ENCODE peak calls at places on chromosomes 3 and 15, in seven cellular contexts. F, X, G, O, T, S and H are unnamed samples.

GRCh38 chr3:167406876-167407492 is 26.9 kb upstream of the ZBBX start:
- DNase-seq in T (peak; percentile 38), S (no peak), F (peak; percentile 7), X (no peak), G (peak; percentile 70), O (no peak), H (no peak)

GRCh38 chr3:128309026-128309425 is 155.7 kb downstream of the EEFSEC start:
- DNase-seq in S (no peak), G (no peak), O (peak; percentile 29), T (peak; percentile 4), X (no peak), F (no peak), H (no peak)

GRCh38 chr3:46905661-46906451 is 28.3 kb downstream of the PTH1R start:
- DNase-seq in S (no peak), T (no peak), G (no peak), O (no peak), F (no peak), X (no peak), H (no peak)

GRCh38 chr3:66029443-66029842 is 9.3 kb downstream of the MAGI1 start:
- DNase-seq in X (no peak), S (no peak), F (no peak), G (no peak), T (no peak), O (no peak), H (no peak)

GRCh38 chr3:159528251-159528895 is 460.3 kb upstream of the IL12A start:
- DNase-seq in S (no peak), X (no peak), G (no peak), F (no peak), O (no peak), T (no peak), H (no peak)

GRCh38 chr15:37794947-37795346 is 139.5 kb upstream of the TMCO5A start:
- DNase-seq in O (no peak), F (no peak), T (no peak), X (no peak), G (no peak), S (no peak), H (no peak)

GRCh38 chr3:182947892-182948291 is 32.4 kb downstream of the DCUN1D1 start:
- DNase-seq in S (no peak), X (no peak), G (no peak), O (no peak), F (no peak), T (no peak), H (no peak)

GRCh38 chr3:178971614-178972013 is 100.0 kb downstream of the ZMAT3 start:
- DNase-seq in X (no peak), O (no peak), S (no peak), G (no peak), T (no peak), F (no peak), H (no peak)

GRCh38 chr3:29453278-29453961 is 172.5 kb downstream of the RBMS3 start:
- DNase-seq in T (no peak), S (no peak), G (peak; percentile 23), O (no peak), F (peak; percentile 28), X (no peak), H (no peak)

GRCh38 chr3:157127831-157128767 is 31.8 kb downstream of the CCNL1 start:
- DNase-seq in T (peak; percentile 85), X (peak; percentile 54), F (no peak), G (peak; percentile 95), S (no peak), O (peak; percentile 91), H (no peak)

GRCh38 chr15:55279746-55280351 is 9.8 kb downstream of the RAB27A start:
- DNase-seq in S (no peak), F (peak; percentile 34), O (no peak), T (peak; percentile 63), X (peak; percentile 80), G (peak; percentile 77), H (peak; percentile 69)

GRCh38 chr3:138781012-138781470 is 53.7 kb downstream of the PIK3CB start:
- DNase-seq in S (no peak), G (no peak), F (no peak), T (no peak), O (no peak), X (no peak), H (no peak)

GRCh38 chr15:48447657-48448056 is 116.4 kb downstream of the DUT start:
- DNase-seq in O (no peak), T (no peak), G (peak; percentile 27), F (no peak), X (no peak), S (no peak), H (no peak)

GRCh38 chr15:51884517-51885236 is 55.2 kb downstream of the TMOD3 start:
- DNase-seq in F (no peak), X (no peak), O (no peak), T (no peak), G (peak; percentile 29), S (no peak), H (no peak)

GRCh38 chr15:29840928-29841327 is 18.7 kb upstream of the TJP1 start:
- DNase-seq in X (no peak), T (no peak), G (no peak), F (no peak), O (no peak), S (no peak), H (no peak)

GRCh38 chr3:171256445-171257250 is 203.6 kb downstream of the TNIK start:
- DNase-seq in O (no peak), F (no peak), S (no peak), X (no peak), T (no peak), G (no peak), H (no peak)

GRCh38 chr3:125110016-125110875 is 54.4 kb upstream of the HEG1 start:
- DNase-seq in T (no peak), O (peak; percentile 4), F (no peak), G (peak; percentile 83), S (peak; percentile 90), X (peak; percentile 78), H (peak; percentile 80)

GRCh38 chr3:150407051-150407817 is 864 bp upstream of the TSC22D2 start:
- DNase-seq in T (no peak), X (no peak), G (peak; percentile 57), F (peak; percentile 8), S (no peak), O (no peak), H (no peak)
- TF ChIP-seq CTCF in T (no peak), X (no peak), G (no peak), F (no peak), S (no peak), O (no peak), H (no peak)

GRCh38 chr3:16818194-16818593 is 66.6 kb upstream of the PLCL2 start:
- DNase-seq in T (no peak), X (no peak), G (no peak), S (no peak), F (no peak), O (peak; percentile 26), H (no peak)
- TF ChIP-seq CTCF in T (no peak), X (no peak), G (no peak), S (no peak), F (no peak), O (no peak), H (no peak)

GRCh38 chr3:152229692-152230091 is 39.0 kb upstream of the MBNL1 start:
- DNase-seq in O (no peak), T (no peak), F (no peak), S (no peak), X (no peak), G (no peak), H (no peak)
- TF ChIP-seq CTCF in O (peak; percentile 6), T (peak; percentile 22), F (no peak), S (no peak), X (no peak), G (no peak), H (no peak)

DNA sequence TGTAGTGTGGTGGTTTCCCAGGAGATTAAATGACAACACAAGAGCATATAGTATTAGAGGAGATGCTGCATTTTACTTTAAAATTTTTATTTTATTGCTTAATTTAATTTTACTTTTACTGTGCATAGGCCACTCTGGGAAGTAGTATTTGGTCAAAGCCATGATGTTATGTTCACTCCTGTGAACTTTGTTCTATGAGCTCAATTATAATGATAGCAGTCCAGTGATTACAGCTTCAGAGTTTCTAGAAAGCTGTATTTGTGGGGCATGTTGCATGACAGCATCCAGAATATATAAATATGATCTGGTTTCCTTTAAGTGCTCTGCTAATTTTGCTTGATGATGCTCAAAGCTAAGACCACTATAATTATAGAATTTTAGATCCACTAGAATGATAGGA is 338.6 kb downstream of the NSUN3 start:
- DNase-seq in S (no peak), O (no peak), X (no peak), T (no peak), F (no peak), G (no peak), H (no peak)
- TF ChIP-seq CTCF in S (no peak), O (no peak), X (no peak), T (no peak), F (no peak), G (no peak), H (no peak)

DNA sequence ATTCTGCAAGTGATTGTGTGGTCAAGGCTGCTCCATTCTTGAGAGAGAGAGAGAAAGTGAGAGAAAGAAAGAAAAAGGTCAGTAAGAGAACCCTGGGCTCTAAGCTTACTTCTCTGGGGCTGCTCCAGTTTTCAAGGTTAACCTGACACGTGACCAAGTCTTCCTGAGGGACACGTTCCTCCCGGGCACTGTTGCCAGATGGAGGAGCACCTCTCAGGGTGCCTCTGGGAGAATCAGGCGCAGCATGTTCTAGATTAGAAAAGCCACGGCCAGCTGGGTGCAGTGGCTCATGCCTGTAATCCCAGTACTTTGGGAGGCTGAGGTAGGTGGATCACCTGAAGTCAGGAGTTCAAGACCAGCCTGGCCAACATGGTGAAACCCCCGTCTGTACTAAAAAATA is 60.8 kb downstream of the ITGA11 start:
- DNase-seq in X (no peak), O (no peak), G (no peak), S (no peak), F (no peak), T (no peak), H (no peak)
- TF ChIP-seq CTCF in X (no peak), O (no peak), G (no peak), S (no peak), F (no peak), T (no peak), H (no peak)

DNA sequence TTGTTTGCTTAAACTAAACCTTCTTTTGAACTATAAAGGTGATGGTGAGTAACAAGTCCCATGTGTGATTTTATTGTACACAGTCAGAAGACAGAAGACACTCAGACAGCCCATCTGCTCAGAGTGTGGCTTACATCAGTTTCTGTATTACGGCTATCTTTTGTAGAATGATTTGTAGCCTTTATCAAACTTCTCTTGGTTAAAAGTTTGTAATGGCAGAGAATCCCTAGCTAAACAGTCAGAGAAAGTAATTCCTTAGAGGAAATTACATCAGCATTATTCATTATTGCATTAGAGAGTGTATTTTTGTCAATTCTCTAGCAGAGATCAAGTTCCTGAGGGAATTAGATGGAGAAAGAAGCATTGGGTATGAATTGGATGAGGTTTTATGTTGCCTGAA is 500.8 kb downstream of the CNTN4 start:
- DNase-seq in S (no peak), X (no peak), T (no peak), G (no peak), O (no peak), F (no peak), H (no peak)
- TF ChIP-seq CTCF in S (no peak), X (no peak), T (no peak), G (no peak), O (no peak), F (no peak), H (no peak)